ENCODE peak calls at places on chromosomes 13 and 19, in four cellular contexts. R is posterior cingulate gyrus; G is activated CD4-positive, CD25-positive, alpha-beta regulatory T cell; Z is esophagus squamous epithelium. L is an unnamed sample.
A peak's percentile ranks its signal among the peaks of the same experiment; 100 is the strongest.

GRCh38 chr19:13428352-13428751 is 77.9 kb downstream of the CACNA1A start:
- DNase-seq in R (no peak), G (no peak), Z (no peak), L (no peak)

GRCh38 chr19:50817941-50818858 is 5.4 kb downstream of the KLK1 start:
- DNase-seq in R (peak; percentile 56), G (no peak), Z (no peak), L (peak; percentile 31)

GRCh38 chr19:11247391-11247790 is 8.0 kb downstream of the ANGPTL8 start:
- DNase-seq in R (no peak), G (no peak), Z (no peak), L (peak; percentile 51)

GRCh38 chr13:34941835-34942731 is at the start of gene NBEA:
- DNase-seq in R (peak; percentile 94), G (peak; percentile 19), Z (peak; percentile 12), L (peak; percentile 77)

GRCh38 chr19:50368649-50369570 is 3.5 kb upstream of the NAPSA start:
- DNase-seq in R (peak; percentile 97), G (peak; percentile 31), Z (no peak), L (peak; percentile 92)

GRCh38 chr13:46124531-46124966 is 19.7 kb upstream of the CPB2 start:
- DNase-seq in R (peak; percentile 76), G (no peak), Z (no peak), L (peak; percentile 34)

GRCh38 chr19:39194832-39195542 is 1.8 kb upstream of the NCCRP1 start:
- DNase-seq in R (no peak), G (no peak), Z (no peak), L (no peak)

GRCh38 chr13:49649244-49649962 is 21.1 kb downstream of the ARL11 start:
- DNase-seq in R (no peak), G (no peak), Z (no peak), L (no peak)